ENCODE peak calls at places on chromosome 12, in six cellular contexts. One of them, this sample, is unnamed.

GRCh38 chr12:132449565-132450390 is 40.2 kb upstream of the FBRSL1 start:
- DNase-seq in RWPE1: no peak
- DNase-seq in osteocyte: no peak
- DNase-seq in AG04449: no peak
- DNase-seq in activated CD8-positive, alpha-beta T cell treated with anti-CD3 and anti-CD28 coated beads for 36 hours: peak; percentile 54
- DNase-seq in CD8-positive, alpha-beta T cell: no peak
- DNase-seq in this sample: peak; percentile 80

GRCh38 chr12:122981036-122981471 is 573 bp downstream of the ARL6IP4 start:
- DNase-seq in RWPE1: no peak
- DNase-seq in osteocyte: no peak
- DNase-seq in AG04449: no peak
- DNase-seq in activated CD8-positive, alpha-beta T cell treated with anti-CD3 and anti-CD28 coated beads for 36 hours: peak; percentile 38
- DNase-seq in CD8-positive, alpha-beta T cell: no peak
- DNase-seq in this sample: peak; percentile 48

GRCh38 chr12:88562151-88562550 is 18.1 kb downstream of the KITLG start:
- DNase-seq in RWPE1: no peak
- DNase-seq in osteocyte: no peak
- DNase-seq in AG04449: no peak
- DNase-seq in activated CD8-positive, alpha-beta T cell treated with anti-CD3 and anti-CD28 coated beads for 36 hours: no peak
- DNase-seq in CD8-positive, alpha-beta T cell: no peak
- DNase-seq in this sample: no peak

GRCh38 chr12:117168976-117169375 is 21.3 kb downstream of the FBXO21 start:
- DNase-seq in RWPE1: no peak
- DNase-seq in osteocyte: no peak
- DNase-seq in AG04449: no peak
- DNase-seq in activated CD8-positive, alpha-beta T cell treated with anti-CD3 and anti-CD28 coated beads for 36 hours: no peak
- DNase-seq in CD8-positive, alpha-beta T cell: no peak
- DNase-seq in this sample: no peak

GRCh38 chr12:12998248-12998647 is 1.8 kb downstream of the HEBP1 start:
- DNase-seq in RWPE1: no peak
- DNase-seq in osteocyte: no peak
- DNase-seq in AG04449: no peak
- DNase-seq in activated CD8-positive, alpha-beta T cell treated with anti-CD3 and anti-CD28 coated beads for 36 hours: no peak
- DNase-seq in CD8-positive, alpha-beta T cell: no peak
- DNase-seq in this sample: no peak

GRCh38 chr12:112716099-112717093 is 75.2 kb upstream of the RPH3A start:
- DNase-seq in RWPE1: peak; percentile 23
- DNase-seq in osteocyte: no peak
- DNase-seq in AG04449: no peak
- DNase-seq in activated CD8-positive, alpha-beta T cell treated with anti-CD3 and anti-CD28 coated beads for 36 hours: peak; percentile 13
- DNase-seq in CD8-positive, alpha-beta T cell: no peak
- DNase-seq in this sample: peak; percentile 9

GRCh38 chr12:124286946-124287345 is 7.9 kb upstream of the RFLNA start:
- DNase-seq in RWPE1: no peak
- DNase-seq in osteocyte: no peak
- DNase-seq in AG04449: no peak
- DNase-seq in activated CD8-positive, alpha-beta T cell treated with anti-CD3 and anti-CD28 coated beads for 36 hours: no peak
- DNase-seq in CD8-positive, alpha-beta T cell: no peak
- DNase-seq in this sample: no peak

GRCh38 chr12:32110417-32110816 is 3.8 kb downstream of the BICD1 start:
- DNase-seq in RWPE1: no peak
- DNase-seq in osteocyte: no peak
- DNase-seq in AG04449: no peak
- DNase-seq in activated CD8-positive, alpha-beta T cell treated with anti-CD3 and anti-CD28 coated beads for 36 hours: no peak
- DNase-seq in CD8-positive, alpha-beta T cell: no peak
- DNase-seq in this sample: no peak

GRCh38 chr12:113305281-113305856 is 29.5 kb downstream of the SLC8B1 start:
- DNase-seq in RWPE1: no peak
- DNase-seq in osteocyte: no peak
- DNase-seq in AG04449: no peak
- DNase-seq in activated CD8-positive, alpha-beta T cell treated with anti-CD3 and anti-CD28 coated beads for 36 hours: no peak
- DNase-seq in CD8-positive, alpha-beta T cell: no peak
- DNase-seq in this sample: no peak

GRCh38 chr12:52434096-52434733 is at the start of gene KRT75:
- DNase-seq in RWPE1: peak; percentile 58
- DNase-seq in osteocyte: no peak
- DNase-seq in AG04449: no peak
- DNase-seq in activated CD8-positive, alpha-beta T cell treated with anti-CD3 and anti-CD28 coated beads for 36 hours: no peak
- DNase-seq in CD8-positive, alpha-beta T cell: no peak
- DNase-seq in this sample: no peak

GRCh38 chr12:125166046-125166445 is 100.8 kb downstream of the AACS start:
- DNase-seq in RWPE1: no peak
- DNase-seq in osteocyte: no peak
- DNase-seq in AG04449: no peak
- DNase-seq in activated CD8-positive, alpha-beta T cell treated with anti-CD3 and anti-CD28 coated beads for 36 hours: no peak
- DNase-seq in CD8-positive, alpha-beta T cell: no peak
- DNase-seq in this sample: no peak

GRCh38 chr12:53300187-53300586 is 692 bp downstream of the MYG1 start:
- DNase-seq in RWPE1: peak; percentile 16
- DNase-seq in osteocyte: no peak
- DNase-seq in AG04449: no peak
- DNase-seq in activated CD8-positive, alpha-beta T cell treated with anti-CD3 and anti-CD28 coated beads for 36 hours: peak; percentile 19
- DNase-seq in CD8-positive, alpha-beta T cell: no peak
- DNase-seq in this sample: no peak

GRCh38 chr12:92440072-92440471 is 262.7 kb upstream of the PLEKHG7 start:
- DNase-seq in RWPE1: no peak
- DNase-seq in osteocyte: no peak
- DNase-seq in AG04449: no peak
- DNase-seq in activated CD8-positive, alpha-beta T cell treated with anti-CD3 and anti-CD28 coated beads for 36 hours: no peak
- DNase-seq in CD8-positive, alpha-beta T cell: no peak
- DNase-seq in this sample: no peak

GRCh38 chr12:61676520-61676919 is 583.7 kb upstream of the USP15 start:
- DNase-seq in RWPE1: peak; percentile 15
- DNase-seq in osteocyte: no peak
- DNase-seq in AG04449: no peak
- DNase-seq in activated CD8-positive, alpha-beta T cell treated with anti-CD3 and anti-CD28 coated beads for 36 hours: no peak
- DNase-seq in CD8-positive, alpha-beta T cell: no peak
- DNase-seq in this sample: no peak

GRCh38 chr12:617304-617915 is 45.8 kb downstream of the NINJ2 start:
- DNase-seq in RWPE1: no peak
- DNase-seq in osteocyte: no peak
- DNase-seq in AG04449: no peak
- DNase-seq in activated CD8-positive, alpha-beta T cell treated with anti-CD3 and anti-CD28 coated beads for 36 hours: no peak
- DNase-seq in CD8-positive, alpha-beta T cell: no peak
- DNase-seq in this sample: no peak

GRCh38 chr12:80183939-80184338 is 84.6 kb downstream of the OTOGL start:
- DNase-seq in RWPE1: no peak
- DNase-seq in osteocyte: no peak
- DNase-seq in AG04449: no peak
- DNase-seq in activated CD8-positive, alpha-beta T cell treated with anti-CD3 and anti-CD28 coated beads for 36 hours: no peak
- DNase-seq in CD8-positive, alpha-beta T cell: no peak
- DNase-seq in this sample: no peak

GRCh38 chr12:25072901-25073645 is 121.9 kb downstream of the DNAI7 start:
- DNase-seq in RWPE1: no peak
- DNase-seq in osteocyte: no peak
- DNase-seq in AG04449: no peak
- DNase-seq in activated CD8-positive, alpha-beta T cell treated with anti-CD3 and anti-CD28 coated beads for 36 hours: no peak
- DNase-seq in CD8-positive, alpha-beta T cell: no peak
- DNase-seq in this sample: no peak

GRCh38 chr12:52817003-52817698 is 3.2 kb upstream of the KRT4 start:
- DNase-seq in RWPE1: no peak
- DNase-seq in osteocyte: no peak
- DNase-seq in AG04449: no peak
- DNase-seq in activated CD8-positive, alpha-beta T cell treated with anti-CD3 and anti-CD28 coated beads for 36 hours: no peak
- DNase-seq in CD8-positive, alpha-beta T cell: no peak
- DNase-seq in this sample: no peak

GRCh38 chr12:74337951-74338350 is 199.7 kb upstream of the ATXN7L3B start:
- DNase-seq in RWPE1: peak; percentile 30
- DNase-seq in osteocyte: no peak
- DNase-seq in AG04449: no peak
- DNase-seq in activated CD8-positive, alpha-beta T cell treated with anti-CD3 and anti-CD28 coated beads for 36 hours: no peak
- DNase-seq in CD8-positive, alpha-beta T cell: no peak
- DNase-seq in this sample: no peak

GRCh38 chr12:98074286-98074685 is 441.1 kb upstream of the TMPO start:
- DNase-seq in RWPE1: no peak
- DNase-seq in osteocyte: no peak
- DNase-seq in AG04449: no peak
- DNase-seq in activated CD8-positive, alpha-beta T cell treated with anti-CD3 and anti-CD28 coated beads for 36 hours: no peak
- DNase-seq in CD8-positive, alpha-beta T cell: no peak
- DNase-seq in this sample: no peak

GRCh38 chr12:87728936-87729593 is 300.1 kb downstream of the C12orf50 start:
- DNase-seq in RWPE1: no peak
- DNase-seq in osteocyte: no peak
- DNase-seq in AG04449: peak; percentile 41
- DNase-seq in activated CD8-positive, alpha-beta T cell treated with anti-CD3 and anti-CD28 coated beads for 36 hours: no peak
- DNase-seq in CD8-positive, alpha-beta T cell: no peak
- DNase-seq in this sample: no peak

GRCh38 chr12:54592316-54592715 is 3.9 kb upstream of the PPP1R1A start:
- DNase-seq in RWPE1: no peak
- DNase-seq in osteocyte: no peak
- DNase-seq in AG04449: no peak
- DNase-seq in activated CD8-positive, alpha-beta T cell treated with anti-CD3 and anti-CD28 coated beads for 36 hours: no peak
- DNase-seq in CD8-positive, alpha-beta T cell: no peak
- DNase-seq in this sample: no peak

GRCh38 chr12:93603762-93604161 is 31.3 kb downstream of the SOCS2 start:
- DNase-seq in RWPE1: no peak
- DNase-seq in osteocyte: no peak
- DNase-seq in AG04449: no peak
- DNase-seq in activated CD8-positive, alpha-beta T cell treated with anti-CD3 and anti-CD28 coated beads for 36 hours: no peak
- DNase-seq in CD8-positive, alpha-beta T cell: no peak
- DNase-seq in this sample: no peak

GRCh38 chr12:122028601-122029560 is 7.2 kb downstream of the BCL7A start:
- DNase-seq in RWPE1: no peak
- DNase-seq in osteocyte: no peak
- DNase-seq in AG04449: no peak
- DNase-seq in activated CD8-positive, alpha-beta T cell treated with anti-CD3 and anti-CD28 coated beads for 36 hours: peak; percentile 81
- DNase-seq in CD8-positive, alpha-beta T cell: no peak
- DNase-seq in this sample: peak; percentile 79

GRCh38 chr12:55654506-55655224 is 18.0 kb downstream of the OR10P1 start:
- DNase-seq in RWPE1: no peak
- DNase-seq in osteocyte: no peak
- DNase-seq in AG04449: no peak
- DNase-seq in activated CD8-positive, alpha-beta T cell treated with anti-CD3 and anti-CD28 coated beads for 36 hours: no peak
- DNase-seq in CD8-positive, alpha-beta T cell: no peak
- DNase-seq in this sample: no peak

GRCh38 chr12:114769634-114770033 is 85.7 kb upstream of the TBX3 start:
- DNase-seq in RWPE1: no peak
- DNase-seq in osteocyte: no peak
- DNase-seq in AG04449: no peak
- DNase-seq in activated CD8-positive, alpha-beta T cell treated with anti-CD3 and anti-CD28 coated beads for 36 hours: no peak
- DNase-seq in CD8-positive, alpha-beta T cell: no peak
- DNase-seq in this sample: no peak

GRCh38 chr12:67813509-67813908 is 165.0 kb downstream of the DYRK2 start:
- DNase-seq in RWPE1: no peak
- DNase-seq in osteocyte: no peak
- DNase-seq in AG04449: no peak
- DNase-seq in activated CD8-positive, alpha-beta T cell treated with anti-CD3 and anti-CD28 coated beads for 36 hours: no peak
- DNase-seq in CD8-positive, alpha-beta T cell: no peak
- DNase-seq in this sample: no peak

GRCh38 chr12:111409403-111410228 is 3.9 kb downstream of the SH2B3 start:
- DNase-seq in RWPE1: no peak
- DNase-seq in osteocyte: peak; percentile 88
- DNase-seq in AG04449: no peak
- DNase-seq in activated CD8-positive, alpha-beta T cell treated with anti-CD3 and anti-CD28 coated beads for 36 hours: peak; percentile 61
- DNase-seq in CD8-positive, alpha-beta T cell: no peak
- DNase-seq in this sample: no peak

GRCh38 chr12:4153343-4153892 is 120.1 kb upstream of the CCND2 start:
- DNase-seq in RWPE1: no peak
- DNase-seq in osteocyte: peak; percentile 36
- DNase-seq in AG04449: no peak
- DNase-seq in activated CD8-positive, alpha-beta T cell treated with anti-CD3 and anti-CD28 coated beads for 36 hours: peak; percentile 96
- DNase-seq in CD8-positive, alpha-beta T cell: no peak
- DNase-seq in this sample: peak; percentile 80

GRCh38 chr12:2354151-2354991 is 301.6 kb downstream of the CACNA1C start:
- DNase-seq in RWPE1: no peak
- DNase-seq in osteocyte: no peak
- DNase-seq in AG04449: no peak
- DNase-seq in activated CD8-positive, alpha-beta T cell treated with anti-CD3 and anti-CD28 coated beads for 36 hours: no peak
- DNase-seq in CD8-positive, alpha-beta T cell: no peak
- DNase-seq in this sample: no peak
- TF ChIP-seq CTCF in RWPE1: no peak
- TF ChIP-seq CTCF in osteocyte: no peak
- TF ChIP-seq CTCF in AG04449: no peak
- TF ChIP-seq CTCF in activated CD8-positive, alpha-beta T cell treated with anti-CD3 and anti-CD28 coated beads for 36 hours: no peak
- TF ChIP-seq CTCF in CD8-positive, alpha-beta T cell: no peak
- TF ChIP-seq CTCF in this sample: no peak

DNA sequence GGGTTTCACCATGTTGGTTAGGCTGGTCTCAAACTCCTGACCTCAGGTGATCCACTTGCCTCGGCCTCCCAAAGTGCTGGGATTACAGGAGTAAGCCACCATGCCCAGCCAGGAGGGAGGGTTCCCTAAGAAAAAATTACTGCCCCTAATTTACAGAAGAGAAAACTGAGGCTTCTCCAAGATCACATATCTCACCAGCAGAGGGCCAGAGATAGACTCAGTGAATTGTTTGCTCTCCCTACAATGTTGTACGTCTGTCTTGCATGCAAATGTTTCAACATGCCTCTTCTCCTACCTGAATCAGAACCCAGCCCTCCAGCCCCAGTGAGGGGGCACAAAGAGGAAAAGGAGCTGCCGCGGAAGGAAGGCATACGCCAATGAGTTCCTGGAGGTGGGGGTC is 48.3 kb upstream of the TMEM263 start:
- DNase-seq in RWPE1: no peak
- DNase-seq in osteocyte: no peak
- DNase-seq in AG04449: no peak
- DNase-seq in activated CD8-positive, alpha-beta T cell treated with anti-CD3 and anti-CD28 coated beads for 36 hours: no peak
- DNase-seq in CD8-positive, alpha-beta T cell: no peak
- DNase-seq in this sample: peak; percentile 41
- TF ChIP-seq CTCF in RWPE1: no peak
- TF ChIP-seq CTCF in osteocyte: no peak
- TF ChIP-seq CTCF in AG04449: no peak
- TF ChIP-seq CTCF in activated CD8-positive, alpha-beta T cell treated with anti-CD3 and anti-CD28 coated beads for 36 hours: no peak
- TF ChIP-seq CTCF in CD8-positive, alpha-beta T cell: no peak
- TF ChIP-seq CTCF in this sample: no peak

GRCh38 chr12:71664411-71665108 is 459 bp downstream of the THAP2 start:
- DNase-seq in RWPE1: no peak
- DNase-seq in osteocyte: no peak
- DNase-seq in AG04449: no peak
- DNase-seq in activated CD8-positive, alpha-beta T cell treated with anti-CD3 and anti-CD28 coated beads for 36 hours: no peak
- DNase-seq in CD8-positive, alpha-beta T cell: no peak
- DNase-seq in this sample: no peak

GRCh38 chr12:71665109-71665476 is 992 bp downstream of the THAP2 start:
- DNase-seq in RWPE1: no peak
- DNase-seq in osteocyte: no peak
- DNase-seq in AG04449: no peak
- DNase-seq in activated CD8-positive, alpha-beta T cell treated with anti-CD3 and anti-CD28 coated beads for 36 hours: no peak
- DNase-seq in CD8-positive, alpha-beta T cell: no peak
- DNase-seq in this sample: no peak

GRCh38 chr12:71662861-71663560 is 637 bp downstream of the ZFC3H1 start:
- DNase-seq in RWPE1: peak; percentile 48
- DNase-seq in osteocyte: peak; percentile 88
- DNase-seq in AG04449: no peak
- DNase-seq in activated CD8-positive, alpha-beta T cell treated with anti-CD3 and anti-CD28 coated beads for 36 hours: peak; percentile 86
- DNase-seq in CD8-positive, alpha-beta T cell: peak; percentile 45
- DNase-seq in this sample: peak; percentile 32

GRCh38 chr12:71661977-71662522 is 1.6 kb downstream of the ZFC3H1 start:
- DNase-seq in RWPE1: no peak
- DNase-seq in osteocyte: no peak
- DNase-seq in AG04449: no peak
- DNase-seq in activated CD8-positive, alpha-beta T cell treated with anti-CD3 and anti-CD28 coated beads for 36 hours: no peak
- DNase-seq in CD8-positive, alpha-beta T cell: no peak
- DNase-seq in this sample: no peak

GRCh38 chr12:71663561-71664410 is at the start of the genes THAP2 and ZFC3H1:
- DNase-seq in RWPE1: peak; percentile 93
- DNase-seq in osteocyte: peak; percentile 96
- DNase-seq in AG04449: peak; percentile 99
- DNase-seq in activated CD8-positive, alpha-beta T cell treated with anti-CD3 and anti-CD28 coated beads for 36 hours: peak; percentile 95
- DNase-seq in CD8-positive, alpha-beta T cell: peak; percentile 83
- DNase-seq in this sample: peak; percentile 85
- TF ChIP-seq CTCF in RWPE1: no peak
- TF ChIP-seq CTCF in osteocyte: peak; percentile 42
- TF ChIP-seq CTCF in AG04449: peak; percentile 59
- TF ChIP-seq CTCF in activated CD8-positive, alpha-beta T cell treated with anti-CD3 and anti-CD28 coated beads for 36 hours: no peak
- TF ChIP-seq CTCF in CD8-positive, alpha-beta T cell: no peak
- TF ChIP-seq CTCF in this sample: no peak

GRCh38 chr12:102334765-102335164 is 137.1 kb upstream of the PMCH start:
- DNase-seq in RWPE1: no peak
- DNase-seq in osteocyte: no peak
- DNase-seq in AG04449: no peak
- DNase-seq in activated CD8-positive, alpha-beta T cell treated with anti-CD3 and anti-CD28 coated beads for 36 hours: no peak
- DNase-seq in CD8-positive, alpha-beta T cell: no peak
- DNase-seq in this sample: no peak
- TF ChIP-seq CTCF in RWPE1: no peak
- TF ChIP-seq CTCF in osteocyte: no peak
- TF ChIP-seq CTCF in AG04449: no peak
- TF ChIP-seq CTCF in activated CD8-positive, alpha-beta T cell treated with anti-CD3 and anti-CD28 coated beads for 36 hours: no peak
- TF ChIP-seq CTCF in CD8-positive, alpha-beta T cell: no peak
- TF ChIP-seq CTCF in this sample: no peak

This sample was measured in GM20000.